ENCODE peak calls at places on chromosomes 5 and 9, in four cellular contexts. Y, K, H and P are unnamed samples.

GRCh38 chr5:26181582-26181981 is 856.8 kb downstream of the CDH9 start:
- DNase-seq in Y (no peak), K (no peak), H (no peak), P (no peak)

GRCh38 chr5:177446184-177447065 is at the start of gene PRR7:
- DNase-seq in Y (peak; percentile 67), K (peak; percentile 89), H (no peak), P (peak; percentile 63)

GRCh38 chr9:110623462-110624025 is 44.0 kb upstream of the SVEP1 start:
- DNase-seq in Y (peak; percentile 72), K (no peak), H (no peak), P (peak; percentile 40)

GRCh38 chr5:172245046-172245445 is 38.5 kb downstream of the UBTD2 start:
- DNase-seq in Y (no peak), K (no peak), H (no peak), P (no peak)

GRCh38 chr5:132753135-132753987 is 6.1 kb downstream of the CCNI2 start:
- DNase-seq in Y (peak; percentile 21), K (no peak), H (no peak), P (peak; percentile 91)

GRCh38 chr9:130263601-130264413 is 1.8 kb upstream of the HMCN2 start:
- DNase-seq in Y (peak; percentile 36), K (no peak), H (no peak), P (no peak)

GRCh38 chr9:70046274-70047070 is 2.8 kb downstream of the MAMDC2 start:
- DNase-seq in Y (peak; percentile 81), K (no peak), H (no peak), P (no peak)

GRCh38 chr9:85524531-85524930 is 217.2 kb downstream of the AGTPBP1 start:
- DNase-seq in Y (no peak), K (no peak), H (no peak), P (no peak)

GRCh38 chr5:100691545-100691944 is 156.4 kb downstream of the FAM174A start:
- DNase-seq in Y (peak; percentile 32), K (no peak), H (no peak), P (no peak)

GRCh38 chr5:174425271-174425963 is 299.0 kb upstream of the MSX2 start:
- DNase-seq in Y (peak; percentile 60), K (no peak), H (no peak), P (no peak)

DNA sequence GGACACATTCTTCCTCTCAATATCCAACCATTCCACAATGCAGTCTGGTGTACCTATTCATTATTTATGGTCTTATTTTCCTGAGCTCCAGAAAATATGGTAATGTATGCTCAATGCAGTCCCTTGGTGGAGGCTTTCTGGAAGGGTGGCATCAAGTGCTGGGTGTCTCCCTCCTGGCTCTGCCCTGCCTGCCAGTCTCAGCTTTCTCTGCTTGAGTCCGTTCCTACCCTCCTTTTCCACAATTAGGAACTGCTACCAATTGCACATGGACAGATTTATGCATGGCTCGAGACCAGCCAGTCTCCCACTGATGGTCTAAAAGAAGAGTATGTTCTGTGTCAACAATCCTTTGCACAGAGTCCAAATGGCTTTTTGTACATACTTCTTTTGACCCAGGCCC is 189.8 kb downstream of the TLE1 start:
- DNase-seq in Y (no peak), K (no peak), H (no peak), P (no peak)
- H3K4me3 ChIP-seq in Y (no peak overlapping the region), K (no peak overlapping the region), H (no peak overlapping the region), P (no peak overlapping the region)

GRCh38 chr5:581941-582340 is 30.2 kb upstream of the CEP72 start:
- DNase-seq in Y (no peak), K (no peak), H (no peak), P (no peak)
- H3K4me3 ChIP-seq in Y (no peak overlapping the region), K (no peak overlapping the region), H (no peak overlapping the region), P (no peak overlapping the region)

DNA sequence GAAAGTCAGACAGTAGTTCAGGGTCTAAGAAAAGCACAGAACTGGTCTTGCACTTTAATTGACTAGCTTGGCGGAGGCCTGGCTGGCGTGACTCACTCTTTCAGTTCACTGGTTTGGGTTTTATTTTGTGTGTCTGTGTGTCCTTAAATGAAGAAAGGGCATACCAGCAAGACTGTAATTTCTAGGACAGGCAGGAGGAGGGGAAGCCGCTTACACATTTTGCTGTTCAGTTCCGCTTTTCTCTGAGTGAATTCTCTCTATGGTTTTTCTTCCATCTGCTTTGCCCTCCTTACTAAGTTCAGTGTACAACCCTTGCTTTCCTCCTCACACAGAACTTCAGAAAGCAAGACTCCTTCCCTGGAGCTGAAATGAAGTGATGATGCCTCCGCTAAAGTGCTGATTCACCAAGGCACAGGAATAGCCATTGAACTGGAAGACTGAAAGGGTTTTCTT is 150.8 kb downstream of the MEF2C start:
- DNase-seq in Y (no peak), K (peak; percentile 80), H (no peak), P (no peak)
- H3K4me3 ChIP-seq in Y (no peak overlapping the region), K (peak overlapping the region; percentile 20), H (no peak overlapping the region), P (no peak overlapping the region)

DNA sequence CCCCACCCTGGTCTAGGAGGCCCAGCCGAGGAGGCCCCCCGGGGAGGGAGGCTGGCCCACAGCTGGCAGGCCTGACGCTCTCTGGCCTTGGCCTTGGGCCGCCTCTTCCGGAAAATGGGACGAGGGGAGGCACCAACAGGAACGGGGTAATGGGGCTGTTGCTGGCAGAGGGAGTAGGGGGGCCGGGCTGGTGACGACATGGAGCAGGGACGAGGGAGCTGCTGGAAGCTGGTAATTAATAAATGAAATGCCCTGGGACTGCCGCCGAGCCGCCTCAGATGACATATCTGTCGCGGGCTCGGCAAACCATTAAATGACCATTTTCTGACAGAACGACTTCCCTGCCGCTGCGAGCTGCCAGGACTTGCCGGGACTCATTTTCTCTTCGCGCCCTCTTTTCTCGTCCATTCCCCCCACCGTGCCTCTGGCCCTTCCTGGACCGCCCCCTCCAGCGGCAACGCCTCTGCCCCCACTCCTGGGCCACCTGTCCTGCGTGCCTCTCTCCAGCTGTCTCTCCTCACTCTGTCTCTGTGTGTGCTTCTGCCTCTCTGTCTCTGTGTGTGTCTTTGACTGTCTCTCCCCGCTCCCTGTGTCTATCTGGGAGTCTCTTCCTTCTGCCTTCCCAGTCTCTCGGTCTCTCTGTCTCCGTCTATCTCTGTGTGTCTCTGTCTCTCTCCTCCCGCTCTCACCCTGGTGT is 215.7 kb downstream of the PAX5 start:
- DNase-seq in Y (peak; percentile 5), K (no peak), H (no peak), P (no peak)
- H3K4me3 ChIP-seq in Y (peak overlapping the region; percentile 10), K (no peak overlapping the region), H (no peak overlapping the region), P (no peak overlapping the region)

GRCh38 chr9:33180526-33181184 is 13.5 kb upstream of the B4GALT1 start:
- DNase-seq in Y (peak; percentile 48), K (no peak), H (no peak), P (no peak)
- H3K4me3 ChIP-seq in Y (no peak overlapping the region), K (no peak overlapping the region), H (no peak overlapping the region), P (no peak overlapping the region)

GRCh38 chr9:971901-972511 is 4.4 kb upstream of the DMRT3 start:
- DNase-seq in Y (peak; percentile 11), K (no peak), H (no peak), P (no peak)

GRCh38 chr9:970310-971002 is 6.0 kb upstream of the DMRT3 start:
- DNase-seq in Y (no peak), K (no peak), H (no peak), P (no peak)

GRCh38 chr9:969310-969692 is 7.2 kb upstream of the DMRT3 start:
- DNase-seq in Y (no peak), K (no peak), H (no peak), P (no peak)

GRCh38 chr9:967851-968641 is 8.4 kb upstream of the DMRT3 start:
- DNase-seq in Y (peak; percentile 41), K (no peak), H (no peak), P (no peak)

DNA sequence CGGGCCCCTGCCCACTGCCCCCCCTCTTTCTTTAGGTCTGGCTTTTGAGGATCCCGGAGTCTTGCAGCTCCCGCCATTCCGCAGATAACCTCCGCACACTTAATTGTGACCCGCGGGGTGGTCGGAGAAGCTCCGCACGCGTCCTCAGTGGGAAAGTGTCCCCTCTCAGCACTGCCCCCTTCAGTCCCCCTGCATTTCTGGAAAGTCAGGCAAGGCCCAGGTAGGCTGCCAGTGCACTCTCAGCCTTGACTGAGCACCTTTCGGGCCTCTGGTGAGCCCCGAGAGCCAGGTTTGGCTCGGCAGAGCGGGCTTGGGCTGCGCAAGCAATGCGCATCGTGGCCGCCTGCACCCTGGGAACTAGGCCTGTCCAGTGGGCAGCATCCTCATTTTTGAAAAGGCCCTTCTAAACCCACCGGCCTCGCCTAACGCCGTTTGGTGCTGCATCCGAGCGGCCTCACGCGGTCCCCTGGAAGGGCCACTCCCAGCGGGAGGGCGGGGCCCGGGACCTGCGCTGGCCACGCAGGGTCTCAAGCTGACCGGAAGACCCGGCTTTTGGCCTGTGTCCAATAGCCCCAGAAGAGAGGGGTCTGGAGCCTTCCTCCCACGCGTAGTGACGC is 6.7 kb upstream of the DMRT3 start:
- DNase-seq in Y (no peak), K (no peak), H (no peak), P (no peak)
- H3K4me3 ChIP-seq in Y (no peak overlapping the region), K (no peak overlapping the region), H (no peak overlapping the region), P (no peak overlapping the region)

GRCh38 chr5:149410071-149410470 is 31.0 kb upstream of the IL17B start:
- DNase-seq in Y (no peak), K (no peak), H (no peak), P (no peak)
- H3K4me3 ChIP-seq in Y (no peak overlapping the region), K (no peak overlapping the region), H (peak overlapping the region; percentile 100), P (no peak overlapping the region)

GRCh38 chr9:127968717-127969383 is 11.9 kb downstream of the EEIG1 start:
- DNase-seq in Y (peak; percentile 95), K (no peak), H (peak; percentile 70), P (no peak)
- H3K4me3 ChIP-seq in Y (no peak overlapping the region), K (no peak overlapping the region), H (no peak overlapping the region), P (no peak overlapping the region)

DNA sequence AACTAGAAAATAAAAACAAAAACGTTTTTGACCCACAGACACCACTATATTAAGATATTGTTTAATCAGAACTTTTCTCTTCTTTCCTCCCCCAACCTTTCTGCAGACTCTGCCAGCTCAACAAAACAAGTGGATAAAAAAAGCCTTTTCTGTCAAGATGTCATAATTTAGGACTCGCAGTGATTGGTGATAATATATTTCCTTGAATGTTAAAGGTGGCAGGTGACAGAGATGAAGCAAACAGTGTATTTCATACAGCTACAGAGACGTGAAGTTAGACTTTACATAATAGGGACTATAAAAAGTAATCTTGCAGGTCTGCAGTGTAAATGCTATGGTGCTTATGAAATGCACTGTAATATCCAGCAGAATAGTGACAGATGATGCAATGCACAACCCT is 326.8 kb upstream of the GRAMD2B start:
- DNase-seq in Y (no peak), K (no peak), H (no peak), P (no peak)
- H3K4me3 ChIP-seq in Y (no peak overlapping the region), K (no peak overlapping the region), H (no peak overlapping the region), P (no peak overlapping the region)

DNA sequence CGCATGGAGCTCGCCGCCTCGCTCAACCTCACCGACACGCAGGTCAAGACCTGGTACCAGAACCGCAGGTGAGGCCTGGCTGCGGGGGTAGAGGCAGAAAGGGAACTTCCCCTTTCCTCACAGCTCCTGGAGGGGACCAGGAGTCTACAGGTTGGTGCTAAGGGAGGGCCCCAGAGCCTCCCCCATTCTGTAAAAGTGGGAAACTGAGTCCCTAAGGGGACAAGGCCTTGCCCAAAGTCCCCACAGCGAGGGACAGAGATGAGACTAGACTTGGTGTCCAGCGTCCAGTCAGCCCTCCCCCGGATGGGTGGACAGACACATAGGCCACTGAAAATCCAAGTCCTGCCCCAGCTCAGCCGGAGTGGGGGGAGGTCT is 5.1 kb downstream of the BARHL1 start:
- DNase-seq in Y (no peak), K (no peak), H (no peak), P (no peak)
- H3K4me3 ChIP-seq in Y (no peak overlapping the region), K (no peak overlapping the region), H (no peak overlapping the region), P (no peak overlapping the region)